ENCODE peak calls at places on chromosomes 3 and 15, in seven cellular contexts. Q is mesothelial cell of epicardium, B is cardiac muscle cell, U is coronary artery, O is fibroblast of pulmonary artery, D is WTC11, L is OCI-LY7. P is an unnamed sample.

GRCh38 chr3:161673845-161674244 is 177.2 kb downstream of the OTOL1 start:
- DNase-seq in Q (no peak), B (no peak), U (no peak), O (no peak), D (no peak), L (no peak), P (no peak)

GRCh38 chr3:108103971-108104797 is 13.4 kb upstream of the CD47 start:
- DNase-seq in Q (peak), B (no peak), U (no peak), O (peak), D (no peak), L (no peak), P (no peak)

GRCh38 chr3:99895106-99895705 is 77.5 kb downstream of the CMSS1 start:
- DNase-seq in Q (no peak), B (no peak), U (no peak), O (no peak), D (no peak), L (no peak), P (no peak)

GRCh38 chr15:90039996-90040395 is 38.9 kb downstream of the ZNF710 start:
- DNase-seq in Q (no peak), B (no peak), U (no peak), O (no peak), D (no peak), L (no peak), P (no peak)

GRCh38 chr3:140597792-140598191 is 80.1 kb upstream of the TRIM42 start:
- DNase-seq in Q (no peak), B (no peak), U (no peak), O (no peak), D (no peak), L (no peak), P (no peak)

GRCh38 chr3:137761563-137762503 is 2.3 kb upstream of the SOX14 start:
- DNase-seq in Q (no peak), B (no peak), U (no peak), O (no peak), D (peak), L (no peak), P (no peak)

GRCh38 chr3:194375473-194375872 is 5.9 kb upstream of the LRRC15 start:
- DNase-seq in Q (no peak), B (no peak), U (no peak), O (no peak), D (no peak), L (no peak), P (peak)

GRCh38 chr3:85360742-85361387 is 402.1 kb downstream of the CADM2 start:
- DNase-seq in Q (no peak), B (peak), U (no peak), O (peak), D (peak), L (peak), P (no peak)

GRCh38 chr3:175383813-175384212 is 524.7 kb downstream of the NAALADL2 start:
- DNase-seq in Q (no peak), B (no peak), U (no peak), O (no peak), D (no peak), L (no peak), P (no peak)

GRCh38 chr3:12180218-12180617 is 21.5 kb upstream of the TIMP4 start:
- DNase-seq in Q (no peak), B (no peak), U (peak), O (peak), D (no peak), L (no peak), P (no peak)

GRCh38 chr3:69194431-69195183 is 72.2 kb upstream of the LMOD3 start:
- DNase-seq in Q (no peak), B (no peak), U (no peak), O (no peak), D (no peak), L (no peak), P (no peak)

GRCh38 chr3:12815719-12816118 is 19.2 kb downstream of the CAND2 start:
- DNase-seq in Q (no peak), B (no peak), U (no peak), O (no peak), D (peak), L (no peak), P (no peak)

GRCh38 chr3:65992106-65992505 is 46.6 kb downstream of the MAGI1 start:
- DNase-seq in Q (no peak), B (no peak), U (no peak), O (peak), D (no peak), L (no peak), P (no peak)

GRCh38 chr3:26452363-26452762 is 170.2 kb upstream of the LRRC3B start:
- DNase-seq in Q (no peak), B (no peak), U (no peak), O (no peak), D (no peak), L (no peak), P (no peak)

GRCh38 chr3:126867526-126868200 is 115.3 kb upstream of the PLXNA1 start:
- DNase-seq in Q (no peak), B (no peak), U (no peak), O (no peak), D (no peak), L (no peak), P (no peak)

GRCh38 chr3:197022405-197023231 is 7.0 kb downstream of the MELTF start:
- DNase-seq in Q (no peak), B (peak), U (no peak), O (no peak), D (no peak), L (peak), P (peak)

GRCh38 chr15:40249477-40250303 is 10.8 kb downstream of the PAK6 start:
- DNase-seq in Q (no peak), B (no peak), U (no peak), O (no peak), D (peak), L (no peak), P (no peak)

GRCh38 chr3:114892117-114892870 is 254.8 kb downstream of the ZBTB20 start:
- DNase-seq in Q (no peak), B (no peak), U (no peak), O (no peak), D (no peak), L (no peak), P (no peak)

GRCh38 chr3:126208618-126209256 is 28.4 kb upstream of the ALDH1L1 start:
- DNase-seq in Q (no peak), B (no peak), U (peak), O (peak), D (no peak), L (no peak), P (no peak)

GRCh38 chr15:68410466-68411200 is 21.3 kb downstream of the ITGA11 start:
- DNase-seq in Q (no peak), B (no peak), U (peak), O (no peak), D (no peak), L (no peak), P (no peak)

GRCh38 chr3:129013491-129013891 is 12.4 kb downstream of the EFCC1 start:
- DNase-seq in Q (no peak), B (no peak), U (no peak), O (no peak), D (no peak), L (no peak), P (no peak)

GRCh38 chr3:18556503-18556902 is 131.4 kb upstream of the SATB1 start:
- DNase-seq in Q (no peak), B (no peak), U (no peak), O (no peak), D (no peak), L (no peak), P (no peak)

GRCh38 chr3:108501538-108501937 is 8.9 kb downstream of the MYH15 start:
- DNase-seq in Q (no peak), B (no peak), U (no peak), O (no peak), D (no peak), L (no peak), P (no peak)

GRCh38 chr3:70805044-70805732 is 492.8 kb upstream of the MDFIC2 start:
- DNase-seq in Q (no peak), B (no peak), U (no peak), O (peak), D (no peak), L (no peak), P (no peak)

GRCh38 chr3:101172516-101172915 is 147.9 kb downstream of the IMPG2 start:
- DNase-seq in Q (no peak), B (no peak), U (no peak), O (no peak), D (no peak), L (no peak), P (no peak)

GRCh38 chr3:29240248-29240647 is 40.6 kb upstream of the RBMS3 start:
- DNase-seq in Q (no peak), B (no peak), U (no peak), O (peak), D (no peak), L (no peak), P (no peak)

GRCh38 chr15:77386626-77387025 is 33.3 kb downstream of the PEAK1 start:
- DNase-seq in Q (no peak), B (no peak), U (no peak), O (no peak), D (no peak), L (no peak), P (no peak)

GRCh38 chr3:146803746-146804145 is 198.6 kb upstream of the PLSCR5 start:
- DNase-seq in Q (no peak), B (no peak), U (no peak), O (peak), D (no peak), L (no peak), P (no peak)

GRCh38 chr3:49673131-49673714 is 928 bp upstream of the APEH start:
- DNase-seq in Q (no peak), B (peak), U (no peak), O (no peak), D (no peak), L (peak), P (no peak)

GRCh38 chr3:134852893-134853351 is 57.9 kb downstream of the EPHB1 start:
- DNase-seq in Q (no peak), B (no peak), U (peak), O (no peak), D (no peak), L (peak), P (no peak)

GRCh38 chr3:127685708-127686511 is 13.2 kb downstream of the ABTB1 start:
- DNase-seq in Q (no peak), B (no peak), U (no peak), O (no peak), D (no peak), L (no peak), P (no peak)

GRCh38 chr3:128215800-128216495 is 62.7 kb downstream of the EEFSEC start:
- DNase-seq in Q (no peak), B (no peak), U (no peak), O (no peak), D (no peak), L (no peak), P (no peak)

GRCh38 chr15:62472616-62473299 is 307.7 kb upstream of the C2CD4B start:
- DNase-seq in Q (no peak), B (peak), U (no peak), O (no peak), D (no peak), L (no peak), P (no peak)

GRCh38 chr15:55661431-55661830 is 73.3 kb upstream of the PYGO1 start:
- DNase-seq in Q (no peak), B (peak), U (no peak), O (peak), D (no peak), L (no peak), P (no peak)

GRCh38 chr15:65331811-65332210 is 27.3 kb downstream of the RNU5B-1 start:
- DNase-seq in Q (no peak), B (no peak), U (no peak), O (no peak), D (no peak), L (no peak), P (no peak)

GRCh38 chr3:8741581-8742355 is 8.2 kb downstream of the CAV3 start:
- DNase-seq in Q (no peak), B (peak), U (no peak), O (peak), D (peak), L (no peak), P (no peak)

GRCh38 chr3:184765730-184766074 is 46.3 kb upstream of the VPS8 start:
- DNase-seq in Q (no peak), B (no peak), U (no peak), O (no peak), D (no peak), L (peak), P (no peak)

GRCh38 chr3:25661694-25662455 is 2.8 kb downstream of the TOP2B start:
- DNase-seq in Q (no peak), B (peak), U (no peak), O (no peak), D (no peak), L (peak), P (no peak)

GRCh38 chr3:133374706-133375105 is 25.1 kb upstream of the BFSP2 start:
- DNase-seq in Q (no peak), B (no peak), U (no peak), O (peak), D (no peak), L (no peak), P (no peak)

GRCh38 chr15:57769266-57769665 is 62.8 kb downstream of the POLR2M start:
- DNase-seq in Q (no peak), B (no peak), U (peak), O (peak), D (no peak), L (no peak), P (no peak)

DNA sequence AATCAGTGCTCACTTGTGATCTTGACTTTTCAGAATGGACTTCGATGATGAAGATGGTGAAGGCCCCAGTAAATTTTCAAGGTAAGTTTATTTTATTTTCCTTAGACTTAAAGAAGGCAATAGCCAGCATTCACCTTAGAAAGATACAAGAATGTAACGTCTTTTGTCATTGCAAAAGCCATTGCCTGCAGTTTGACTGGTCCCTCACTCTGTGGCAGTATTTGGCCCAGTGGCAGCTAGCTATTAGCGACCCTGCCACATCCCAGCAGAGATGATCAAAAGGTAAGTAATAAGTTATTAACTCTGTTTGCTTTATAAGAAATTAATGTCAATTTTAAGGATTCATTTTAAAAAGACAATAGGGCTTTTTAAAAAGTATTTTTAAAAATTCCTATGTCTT is 53.7 kb downstream of the ARNT2 start:
- DNase-seq in Q (no peak), B (no peak), U (no peak), O (no peak), D (no peak), L (no peak), P (no peak)
- TF ChIP-seq CTCF in Q (no peak), B (no peak), U (no peak), O (no peak), D (no peak), L (no peak), P (no peak)

DNA sequence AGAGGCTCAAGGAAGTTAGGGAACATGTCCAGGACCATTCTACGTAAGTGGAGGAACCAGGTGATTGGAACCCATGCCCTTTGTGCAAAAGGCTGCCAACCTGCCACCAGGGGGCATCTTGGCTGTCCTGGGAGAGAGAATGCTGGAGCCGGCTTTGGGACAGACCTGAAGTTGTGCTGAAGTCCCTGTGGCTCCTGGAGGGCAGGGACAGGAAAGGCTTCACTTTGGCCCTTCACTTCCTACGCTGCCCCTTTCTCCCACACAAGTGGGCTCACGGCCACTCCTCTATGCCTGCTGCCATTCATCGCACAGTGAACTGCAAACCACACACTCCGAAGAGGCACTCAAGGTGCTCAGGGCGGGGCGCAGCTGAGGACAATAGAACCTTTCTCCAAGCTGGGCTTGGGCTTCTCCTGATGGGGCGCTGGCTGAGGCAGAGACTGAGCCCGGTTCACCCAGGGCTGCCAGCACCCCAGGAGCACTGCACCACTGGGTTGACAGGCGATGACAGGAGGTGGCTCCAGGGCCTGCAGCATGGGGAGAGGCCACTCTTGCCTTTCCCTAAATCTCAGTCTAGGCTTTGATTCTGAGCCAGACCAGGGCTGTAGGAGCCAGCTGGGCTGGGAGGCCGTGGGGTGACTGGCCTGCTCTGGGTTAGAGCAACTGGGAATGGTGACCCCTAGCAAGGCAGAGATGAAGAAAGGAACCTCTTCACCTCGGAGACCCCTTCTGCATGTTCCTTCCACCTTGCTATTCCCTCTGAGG is 8.4 kb downstream of the SHF start:
- DNase-seq in Q (no peak), B (peak), U (no peak), O (no peak), D (peak), L (peak), P (peak)
- TF ChIP-seq CTCF in Q (peak), B (peak), U (no peak), O (peak), D (peak), L (peak), P (peak)

GRCh38 chr3:113696658-113697191 is 283 bp upstream of the USF3 start:
- DNase-seq in Q (peak), B (peak), U (peak), O (peak), D (peak), L (peak), P (peak)
- TF ChIP-seq CTCF in Q (no peak), B (no peak), U (no peak), O (no peak), D (no peak), L (no peak), P (no peak)

GRCh38 chr3:188365184-188365583 is 211.2 kb downstream of the LPP start:
- DNase-seq in Q (no peak), B (no peak), U (no peak), O (no peak), D (no peak), L (no peak), P (no peak)

GRCh38 chr3:188361888-188362287 is 207.9 kb downstream of the LPP start:
- DNase-seq in Q (no peak), B (no peak), U (no peak), O (no peak), D (no peak), L (no peak), P (no peak)

GRCh38 chr3:188358787-188359493 is 205.0 kb downstream of the LPP start:
- DNase-seq in Q (no peak), B (no peak), U (no peak), O (no peak), D (no peak), L (peak), P (no peak)

GRCh38 chr3:188360364-188360881 is 206.5 kb downstream of the LPP start:
- DNase-seq in Q (no peak), B (no peak), U (no peak), O (no peak), D (no peak), L (no peak), P (no peak)

DNA sequence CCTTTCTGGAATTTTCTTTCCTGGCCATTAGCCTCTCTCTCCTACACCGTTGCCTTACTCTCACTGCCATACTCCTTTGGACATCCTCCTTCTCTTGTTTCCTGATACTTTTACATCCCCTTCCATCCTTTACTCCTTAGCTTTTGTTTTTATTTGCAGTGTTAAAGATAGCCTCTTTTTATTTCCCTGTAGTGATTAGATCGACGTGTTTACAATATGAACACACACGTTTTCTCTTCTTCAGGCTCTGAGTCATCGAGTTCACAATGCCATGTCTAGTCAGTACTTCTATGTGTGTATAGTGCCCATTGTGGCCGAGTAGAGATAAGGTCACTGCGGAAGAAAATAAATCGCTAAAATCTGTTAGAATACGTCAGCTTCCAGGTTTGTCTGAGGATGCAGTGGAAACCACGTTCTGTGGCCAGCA is 208.5 kb downstream of the LPP start:
- DNase-seq in Q (no peak), B (no peak), U (no peak), O (peak), D (no peak), L (no peak), P (no peak)
- TF ChIP-seq CTCF in Q (no peak), B (peak), U (no peak), O (peak), D (no peak), L (no peak), P (no peak)

DNA sequence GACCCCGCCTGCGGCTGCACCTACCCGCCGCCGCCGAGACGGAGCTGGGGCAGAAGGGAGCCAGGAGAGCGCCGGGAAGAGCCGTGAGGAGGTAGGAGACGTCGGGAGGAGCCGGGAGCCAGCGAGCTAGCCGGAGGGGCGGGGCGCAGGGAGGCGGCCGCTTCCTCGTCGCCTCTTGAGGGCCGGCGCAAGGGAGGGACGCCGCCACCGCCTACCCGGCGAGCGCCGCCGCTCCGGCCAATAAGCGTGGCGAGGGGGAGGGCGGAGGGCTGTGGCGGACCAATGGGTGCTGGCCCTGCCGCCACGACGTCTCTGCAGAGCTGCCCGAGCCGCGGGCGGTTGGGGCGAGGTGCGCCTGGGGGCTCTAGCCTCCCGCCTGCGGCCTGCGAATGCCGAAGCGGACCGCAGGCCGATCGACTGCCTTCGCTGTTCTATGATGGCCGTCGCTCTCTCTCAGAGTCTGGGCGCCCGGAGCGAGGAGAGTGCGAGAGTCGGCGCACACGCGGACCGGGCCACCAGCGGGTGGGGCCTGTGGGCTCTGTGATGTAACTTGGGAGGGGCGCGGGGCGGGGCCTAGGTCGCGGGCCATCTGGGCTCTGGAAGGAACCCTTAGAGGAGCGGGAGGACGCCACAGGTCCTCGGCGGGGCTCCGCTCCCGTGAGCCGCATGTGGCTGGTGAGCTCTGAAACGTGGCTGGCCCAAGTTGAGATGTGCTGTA is 72.7 kb upstream of the MAP4 start:
- DNase-seq in Q (peak), B (peak), U (peak), O (peak), D (peak), L (peak), P (peak)
- TF ChIP-seq CTCF in Q (no peak), B (no peak), U (no peak), O (no peak), D (no peak), L (no peak), P (no peak)

DNA sequence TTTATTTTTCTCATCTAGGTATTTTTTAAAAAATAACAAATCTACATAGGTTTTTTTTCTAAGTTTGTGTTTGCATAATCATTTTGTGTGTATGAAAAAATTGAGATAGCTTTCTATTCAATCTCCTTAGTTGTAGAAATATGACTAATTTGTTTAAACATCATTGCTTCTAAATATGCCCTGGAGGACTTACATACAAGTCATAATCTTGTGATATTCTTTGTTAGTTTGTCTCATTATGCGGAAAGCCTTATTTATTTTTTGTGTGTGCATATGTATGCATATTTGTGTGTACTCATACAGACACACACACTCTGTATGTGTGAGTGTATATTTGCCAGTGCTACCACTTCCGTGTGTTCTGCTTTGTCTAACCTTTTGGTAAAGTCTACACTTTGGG is 111.5 kb downstream of the FNDC3B start:
- DNase-seq in Q (no peak), B (no peak), U (no peak), O (no peak), D (no peak), L (no peak), P (no peak)
- TF ChIP-seq CTCF in Q (no peak), B (no peak), U (no peak), O (no peak), D (no peak), L (no peak), P (no peak)

P was measured in D721Med.